ENCODE peak calls at places on chromosomes 5 and 9, in six cellular contexts. V is AG04450, I is hepatocyte, S is prostate gland, F is AG09319, Q is foreskin fibroblast. C is an unnamed sample.

GRCh38 chr9:105656131-105656921 is 5.9 kb upstream of the TAL2 start:
- DNase-seq in V (no peak), I (peak), S (peak), F (no peak), Q (peak), C (peak)

GRCh38 chr9:89177401-89178161 is 1.0 kb downstream of the SHC3 start:
- DNase-seq in V (no peak), I (no peak), S (no peak), F (no peak), Q (peak), C (no peak)

GRCh38 chr9:107276966-107277710 is 5.9 kb upstream of the RAD23B start:
- DNase-seq in V (peak), I (no peak), S (no peak), F (no peak), Q (peak), C (no peak)

GRCh38 chr9:36011379-36011778 is 25.3 kb upstream of the RECK start:
- DNase-seq in V (no peak), I (no peak), S (no peak), F (no peak), Q (peak), C (no peak)

GRCh38 chr9:129307227-129307970 is 129.3 kb upstream of the IER5L start:
- DNase-seq in V (no peak), I (no peak), S (no peak), F (no peak), Q (no peak), C (peak)

GRCh38 chr9:89884356-89885083 is 279.7 kb downstream of the GADD45G start:
- DNase-seq in V (no peak), I (no peak), S (no peak), F (no peak), Q (no peak), C (peak)

GRCh38 chr5:32462618-32463017 is 18.1 kb upstream of the ZFR start:
- DNase-seq in V (no peak), I (no peak), S (no peak), F (no peak), Q (peak), C (no peak)

GRCh38 chr5:158917731-158918130 is 182.0 kb downstream of the EBF1 start:
- DNase-seq in V (no peak), I (no peak), S (no peak), F (no peak), Q (no peak), C (no peak)

GRCh38 chr5:133799556-133799955 is 168.9 kb downstream of the C5orf15 start:
- DNase-seq in V (no peak), I (no peak), S (no peak), F (no peak), Q (no peak), C (no peak)

GRCh38 chr9:37061763-37062162 is 27.7 kb upstream of the PAX5 start:
- DNase-seq in V (no peak), I (peak), S (no peak), F (no peak), Q (peak), C (no peak)

GRCh38 chr5:143309661-143310431 is 93.6 kb downstream of the NR3C1 start:
- DNase-seq in V (no peak), I (no peak), S (no peak), F (no peak), Q (no peak), C (no peak)

GRCh38 chr5:179357036-179357435 is 11.8 kb upstream of the ADAMTS2 start:
- DNase-seq in V (no peak), I (no peak), S (no peak), F (no peak), Q (no peak), C (no peak)

GRCh38 chr5:15690611-15691010 is 190.6 kb downstream of the FBXL7 start:
- DNase-seq in V (no peak), I (no peak), S (no peak), F (no peak), Q (peak), C (no peak)

GRCh38 chr5:180353226-180353962 is at the start of gene GFPT2:
- DNase-seq in V (peak), I (peak), S (peak), F (peak), Q (peak), C (peak)

GRCh38 chr5:135534609-135535419 is 950 bp downstream of the NEUROG1 start:
- DNase-seq in V (no peak), I (peak), S (no peak), F (no peak), Q (peak), C (no peak)

GRCh38 chr5:10306114-10306513 is 1.6 kb downstream of the CMBL start:
- DNase-seq in V (no peak), I (no peak), S (no peak), F (no peak), Q (no peak), C (no peak)

GRCh38 chr5:156529902-156530301 is 202.9 kb downstream of the SGCD start:
- DNase-seq in V (no peak), I (no peak), S (no peak), F (no peak), Q (peak), C (no peak)

GRCh38 chr5:152146566-152146965 is 221.9 kb upstream of the GLRA1 start:
- DNase-seq in V (no peak), I (no peak), S (no peak), F (no peak), Q (no peak), C (no peak)

GRCh38 chr9:70073756-70074155 is 30.1 kb downstream of the MAMDC2 start:
- DNase-seq in V (no peak), I (no peak), S (no peak), F (no peak), Q (peak), C (no peak)

GRCh38 chr5:98004463-98004862 is 769.0 kb upstream of the RGMB start:
- DNase-seq in V (no peak), I (no peak), S (no peak), F (no peak), Q (no peak), C (no peak)

GRCh38 chr5:107948377-107948776 is 277.6 kb upstream of the EFNA5 start:
- DNase-seq in V (no peak), I (no peak), S (no peak), F (no peak), Q (no peak), C (no peak)

GRCh38 chr9:112203536-112203935 is 28.4 kb upstream of the SUSD1 start:
- DNase-seq in V (no peak), I (no peak), S (no peak), F (no peak), Q (peak), C (no peak)

GRCh38 chr9:117521293-117521692 is 106.4 kb upstream of the ASTN2 start:
- DNase-seq in V (no peak), I (no peak), S (no peak), F (no peak), Q (no peak), C (no peak)

GRCh38 chr5:137575847-137576246 is 76.7 kb upstream of the SPOCK1 start:
- DNase-seq in V (no peak), I (no peak), S (no peak), F (no peak), Q (peak), C (no peak)

GRCh38 chr5:177304392-177305119 is 957 bp downstream of the PRELID1 start:
- DNase-seq in V (no peak), I (peak), S (no peak), F (no peak), Q (no peak), C (no peak)

GRCh38 chr5:128782446-128782845 is 182.8 kb upstream of the SLC27A6 start:
- DNase-seq in V (peak), I (no peak), S (peak), F (peak), Q (peak), C (peak)

GRCh38 chr9:81083821-81084512 is 605.4 kb downstream of the TLE1 start:
- DNase-seq in V (no peak), I (no peak), S (no peak), F (peak), Q (peak), C (no peak)

GRCh38 chr9:89470239-89470638 is 27.7 kb downstream of the SEMA4D start:
- DNase-seq in V (no peak), I (no peak), S (no peak), F (no peak), Q (no peak), C (no peak)

GRCh38 chr5:179375966-179376365 is 30.7 kb upstream of the ADAMTS2 start:
- DNase-seq in V (no peak), I (no peak), S (no peak), F (no peak), Q (no peak), C (no peak)

GRCh38 chr5:139383275-139383992 is at the start of gene SLC23A1:
- DNase-seq in V (no peak), I (peak), S (no peak), F (no peak), Q (peak), C (no peak)

GRCh38 chr9:20427359-20427758 is 194.9 kb downstream of the MLLT3 start:
- DNase-seq in V (no peak), I (no peak), S (no peak), F (no peak), Q (no peak), C (no peak)

GRCh38 chr9:38680827-38681226 is 39.1 kb downstream of the FAM240B start:
- DNase-seq in V (no peak), I (no peak), S (no peak), F (no peak), Q (peak), C (no peak)

GRCh38 chr9:137592767-137593166 is 2.5 kb upstream of the ZMYND19 start:
- DNase-seq in V (no peak), I (no peak), S (no peak), F (no peak), Q (no peak), C (peak)

GRCh38 chr5:131672791-131673190 is 37.8 kb upstream of the RAPGEF6 start:
- DNase-seq in V (no peak), I (no peak), S (no peak), F (no peak), Q (no peak), C (no peak)

GRCh38 chr5:171318026-171318425 is 9.0 kb downstream of the TLX3 start:
- DNase-seq in V (no peak), I (no peak), S (no peak), F (no peak), Q (no peak), C (no peak)

GRCh38 chr5:91243859-91244258 is 139.3 kb downstream of the ARRDC3 start:
- DNase-seq in V (no peak), I (no peak), S (no peak), F (no peak), Q (no peak), C (no peak)

GRCh38 chr9:93891549-93892310 is 63.4 kb downstream of the BARX1 start:
- DNase-seq in V (no peak), I (no peak), S (peak), F (no peak), Q (no peak), C (peak)

GRCh38 chr9:101791938-101792337 is 53.5 kb upstream of the GRIN3A start:
- DNase-seq in V (no peak), I (peak), S (peak), F (no peak), Q (no peak), C (no peak)
- TF ChIP-seq CTCF in V (no peak), I (peak), S (no peak), F (peak), Q (no peak), C (no peak)

GRCh38 chr9:5437254-5438216 is at the start of gene PLGRKT:
- DNase-seq in V (peak), I (peak), S (peak), F (peak), Q (peak), C (peak)
- TF ChIP-seq CTCF in V (peak), I (no peak), S (no peak), F (peak), Q (no peak), C (peak)

DNA sequence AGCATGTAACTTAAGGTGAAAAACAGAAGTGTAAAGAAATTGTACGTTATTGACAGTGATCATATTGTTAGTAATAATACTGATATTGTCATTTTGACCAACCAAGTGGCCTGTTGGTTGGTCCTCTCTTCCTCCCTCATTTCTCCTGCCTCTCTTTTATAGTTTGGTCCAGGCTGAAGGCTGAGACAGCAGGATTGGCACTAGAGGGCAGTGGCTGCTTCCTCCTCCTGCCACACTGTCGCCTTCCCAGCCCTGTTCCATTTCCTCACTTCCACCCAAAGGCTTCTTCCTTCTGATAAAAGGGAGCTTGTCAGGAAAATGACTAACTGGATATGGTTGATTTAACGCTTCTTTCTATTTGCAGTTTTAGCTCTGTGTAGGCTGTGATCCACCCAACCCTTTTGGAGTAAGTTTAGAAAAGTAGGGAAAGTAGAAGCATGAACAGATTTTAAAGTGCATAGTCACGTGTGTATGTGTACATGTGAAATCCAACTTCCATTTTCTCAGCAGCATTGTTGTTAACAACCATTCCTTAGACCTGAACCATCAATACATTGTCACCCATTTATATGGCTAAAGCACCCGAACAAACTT is 35.6 kb downstream of the PTCD2 start:
- DNase-seq in V (no peak), I (peak), S (no peak), F (peak), Q (peak), C (no peak)
- TF ChIP-seq CTCF in V (peak), I (peak), S (no peak), F (peak), Q (peak), C (no peak)

DNA sequence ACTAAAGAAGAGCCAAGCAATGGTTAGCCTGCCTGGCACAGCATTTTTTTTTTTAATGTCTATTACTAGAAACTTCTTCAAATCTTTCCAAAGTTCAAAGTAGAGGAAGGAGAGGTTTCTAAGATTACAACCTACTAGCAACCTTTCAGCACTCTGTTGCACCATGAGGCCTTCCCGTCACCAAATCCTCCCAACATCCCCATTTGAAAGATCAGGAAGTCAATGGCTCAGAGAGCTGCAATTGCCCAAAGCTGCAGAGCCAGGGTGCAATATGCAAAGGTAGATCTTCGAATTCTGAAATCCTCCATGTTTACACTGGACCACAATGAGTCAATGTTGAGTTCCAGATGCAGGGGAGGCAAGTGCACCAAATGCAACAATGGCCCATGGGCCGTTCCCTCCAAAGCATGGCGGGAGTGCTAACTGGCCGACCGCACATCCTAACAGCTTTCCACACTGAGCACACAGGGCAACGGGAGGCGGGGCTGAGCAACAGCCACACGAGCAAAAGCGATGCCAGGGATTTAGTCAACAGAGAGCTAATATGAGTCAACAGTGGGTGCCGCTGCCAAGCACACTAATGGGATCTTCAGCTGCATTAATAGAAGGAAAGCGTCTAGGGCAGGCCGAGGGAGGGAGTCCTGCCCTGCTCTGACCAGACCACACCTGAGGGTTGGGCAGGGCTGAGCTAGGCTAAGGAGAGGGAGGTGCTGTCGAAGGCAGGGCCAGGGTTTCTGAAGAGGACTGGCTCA is 4.8 kb downstream of the EPB41L4B start:
- DNase-seq in V (no peak), I (peak), S (peak), F (peak), Q (peak), C (peak)
- TF ChIP-seq CTCF in V (no peak), I (no peak), S (no peak), F (no peak), Q (no peak), C (no peak)

GRCh38 chr9:135474915-135475314 is 4.7 kb upstream of the PPP1R26 start:
- DNase-seq in V (no peak), I (peak), S (no peak), F (no peak), Q (peak), C (peak)
- TF ChIP-seq CTCF in V (peak), I (peak), S (no peak), F (peak), Q (peak), C (no peak)

DNA sequence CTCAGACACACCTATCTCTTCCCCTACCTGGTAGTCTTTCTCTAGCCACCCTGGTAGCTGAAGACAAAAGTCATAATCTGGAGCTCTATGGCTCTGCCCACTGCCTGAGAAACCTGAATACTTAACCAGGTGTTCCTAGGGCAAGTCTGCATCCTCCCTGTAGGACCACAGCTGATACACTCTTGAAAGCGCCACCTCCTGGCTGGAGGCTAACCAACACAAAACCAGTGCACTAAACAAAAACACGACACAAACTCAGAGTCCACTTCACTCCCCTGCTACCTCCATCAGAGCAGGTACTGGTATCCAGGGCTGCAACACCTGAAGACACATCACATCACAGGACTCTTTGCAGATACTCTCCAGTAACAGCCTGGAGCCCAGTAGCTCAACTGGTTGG is 84.6 kb upstream of the ANXA1 start:
- DNase-seq in V (no peak), I (no peak), S (no peak), F (no peak), Q (no peak), C (no peak)
- TF ChIP-seq CTCF in V (no peak), I (no peak), S (no peak), F (no peak), Q (no peak), C (no peak)

GRCh38 chr9:126388964-126389363 is 62.3 kb downstream of the MVB12B start:
- DNase-seq in V (no peak), I (no peak), S (no peak), F (no peak), Q (no peak), C (no peak)

GRCh38 chr9:126384926-126385325 is 58.3 kb downstream of the MVB12B start:
- DNase-seq in V (no peak), I (no peak), S (no peak), F (no peak), Q (no peak), C (no peak)

GRCh38 chr9:126383395-126384104 is 56.9 kb downstream of the MVB12B start:
- DNase-seq in V (no peak), I (no peak), S (no peak), F (no peak), Q (no peak), C (no peak)

GRCh38 chr9:126386814-126387213 is 60.2 kb downstream of the MVB12B start:
- DNase-seq in V (no peak), I (no peak), S (peak), F (no peak), Q (no peak), C (peak)

GRCh38 chr9:126386088-126386487 is 59.5 kb downstream of the MVB12B start:
- DNase-seq in V (no peak), I (peak), S (no peak), F (no peak), Q (peak), C (no peak)
- TF ChIP-seq CTCF in V (peak), I (peak), S (no peak), F (peak), Q (peak), C (no peak)

C was measured in stomach.